ENCODE peak calls at places on chromosomes 11 and 22, in ten cellular contexts. O is HAP-1; B is neural crest cell; R is activated naive CD8-positive, alpha-beta T cell treated with anti-CD3 and anti-CD28 coated beads, Interleukin-2, amount 10 ng/mL, durations not matched to agents 7 days and 5 days; X is left kidney; Z is GM13976; W is CD4-positive, CD25-positive, alpha-beta regulatory T cell; U is activated CD4-positive, alpha-beta memory T cell treated with anti-CD3 and anti-CD28 coated beads for 36 hours; G is Kasumi-1; J is kidney epithelial cell. S is an unnamed sample.

GRCh38 chr11:120065876-120066275 is 72.0 kb downstream of the TRIM29 start:
- DNase-seq in U (no peak), R (no peak), B (no peak), X (no peak), O (no peak), G (no peak), J (no peak), Z (no peak), W (no peak), S (no peak)

GRCh38 chr11:48141475-48142100 is 75.0 kb upstream of the OR4B1 start:
- DNase-seq in R (no peak), W (no peak), J (no peak), X (no peak), G (no peak), O (peak; percentile 22), Z (no peak), B (no peak), U (no peak), S (no peak)

GRCh38 chr11:125578783-125579182 is 9.5 kb downstream of the EI24 start:
- DNase-seq in U (no peak), J (no peak), Z (no peak), O (no peak), B (no peak), G (no peak), X (no peak), W (no peak), R (no peak), S (no peak)

GRCh38 chr11:78259777-78260470 is 71.2 kb downstream of the USP35 start:
- DNase-seq in W (no peak), U (no peak), O (no peak), B (no peak), X (peak; percentile 63), Z (no peak), J (no peak), G (no peak), R (no peak), S (no peak)

GRCh38 chr22:26835929-26836528 is 178.6 kb downstream of the MIAT start:
- DNase-seq in X (peak; percentile 32), W (peak; percentile 11), B (peak; percentile 59), J (no peak), Z (peak; percentile 55), G (peak; percentile 9), R (peak; percentile 56), U (peak; percentile 70), O (peak; percentile 77), S (peak; percentile 63)

GRCh38 chr11:39365809-39366436 is 2093.5 kb downstream of the LRRC4C start:
- DNase-seq in J (peak; percentile 18), R (no peak), G (no peak), W (no peak), U (no peak), Z (no peak), X (peak; percentile 61), O (no peak), B (no peak), S (no peak)

GRCh38 chr22:45961679-45962430 is 15.1 kb downstream of the WNT7B start:
- DNase-seq in O (no peak), U (no peak), X (no peak), Z (no peak), B (no peak), J (no peak), G (no peak), R (no peak), W (no peak), S (no peak)

GRCh38 chr11:57751676-57752253 is at the start of gene BTBD18:
- DNase-seq in O (peak; percentile 39), J (no peak), U (no peak), W (no peak), B (no peak), G (peak; percentile 67), R (no peak), Z (peak; percentile 71), X (peak; percentile 66), S (peak; percentile 16)

GRCh38 chr22:37485714-37486223 is 415 bp downstream of the MFNG start:
- DNase-seq in Z (no peak), J (no peak), R (no peak), X (no peak), U (peak; percentile 32), G (no peak), O (peak; percentile 42), B (no peak), W (no peak), S (peak; percentile 49)

GRCh38 chr11:14746857-14747256 is 103.3 kb downstream of the PDE3B start:
- DNase-seq in J (no peak), W (no peak), U (no peak), B (no peak), R (no peak), X (peak; percentile 2), O (peak; percentile 20), Z (no peak), G (no peak), S (no peak)

GRCh38 chr11:107651672-107652071 is 60.2 kb downstream of the SLN start:
- DNase-seq in G (peak; percentile 23), W (no peak), B (no peak), J (no peak), O (no peak), Z (no peak), U (no peak), X (no peak), R (no peak), S (no peak)

GRCh38 chr22:36077261-36077660 is 48.6 kb upstream of the RBFOX2 start:
- DNase-seq in R (no peak), G (no peak), X (no peak), O (no peak), Z (no peak), J (no peak), W (no peak), U (no peak), B (no peak), S (no peak)

GRCh38 chr11:112460141-112460540 is 199.5 kb upstream of the PLET1 start:
- DNase-seq in X (no peak), U (no peak), R (no peak), B (no peak), Z (no peak), W (no peak), J (no peak), O (no peak), G (no peak), S (no peak)

GRCh38 chr11:375065-376025 is 6.0 kb downstream of the B4GALNT4 start:
- DNase-seq in O (no peak), Z (no peak), J (no peak), B (no peak), G (no peak), U (no peak), W (no peak), X (no peak), R (no peak), S (no peak)

GRCh38 chr22:45120931-45121330 is 42.8 kb upstream of the NUP50 start:
- DNase-seq in O (no peak), R (no peak), G (no peak), X (no peak), W (no peak), J (no peak), Z (no peak), U (no peak), B (no peak), S (no peak)

GRCh38 chr22:50523806-50524663 is 1.4 kb downstream of the SCO2 start:
- DNase-seq in W (no peak), Z (no peak), O (peak; percentile 23), U (no peak), R (peak; percentile 35), B (no peak), G (no peak), X (no peak), J (no peak), S (no peak)

GRCh38 chr11:47409440-47410403 is 1.3 kb downstream of the SLC39A13 start:
- DNase-seq in U (no peak), J (no peak), X (no peak), R (no peak), B (no peak), Z (no peak), W (no peak), G (no peak), O (no peak), S (no peak)

GRCh38 chr11:19093976-19094375 is 23.0 kb upstream of the ZDHHC13 start:
- DNase-seq in U (no peak), W (no peak), J (peak; percentile 45), R (no peak), Z (no peak), B (no peak), X (no peak), G (no peak), O (no peak), S (no peak)

GRCh38 chr11:39741066-39741465 is 1718.4 kb downstream of the LRRC4C start:
- DNase-seq in G (no peak), X (no peak), Z (no peak), U (no peak), W (no peak), O (no peak), J (peak; percentile 31), B (no peak), R (no peak), S (no peak)

GRCh38 chr11:111170761-111171379 is 74.7 kb upstream of the POU2AF2 start:
- DNase-seq in O (no peak), X (no peak), G (no peak), U (no peak), B (no peak), Z (no peak), W (no peak), J (no peak), R (no peak), S (no peak)

GRCh38 chr11:96338910-96339703 is 3.9 kb downstream of the MAML2 start:
- DNase-seq in W (no peak), R (peak; percentile 52), J (no peak), O (no peak), Z (peak; percentile 51), U (peak; percentile 64), B (no peak), G (peak; percentile 67), X (peak; percentile 41), S (peak; percentile 53)

GRCh38 chr11:96109265-96110030 is 185.5 kb upstream of the MTMR2 start:
- DNase-seq in Z (no peak), R (no peak), G (no peak), B (no peak), X (no peak), U (no peak), O (no peak), J (no peak), W (no peak), S (no peak)

GRCh38 chr11:74870485-74870884 is 78.4 kb downstream of the XRRA1 start:
- DNase-seq in O (peak; percentile 20), G (peak; percentile 24), U (no peak), Z (peak; percentile 31), B (no peak), J (no peak), W (no peak), X (no peak), R (no peak), S (peak; percentile 52)

GRCh38 chr11:11553595-11553994 is 68.2 kb downstream of the GALNT18 start:
- DNase-seq in W (no peak), Z (no peak), G (no peak), U (no peak), R (no peak), X (no peak), O (no peak), B (no peak), J (no peak), S (peak; percentile 15)

GRCh38 chr11:501683-502287 is 5.3 kb downstream of the RNH1 start:
- DNase-seq in B (no peak), R (no peak), W (no peak), O (no peak), Z (no peak), J (no peak), X (no peak), U (no peak), G (no peak), S (no peak)

GRCh38 chr11:74380746-74381439 is 17.3 kb downstream of the PGM2L1 start:
- DNase-seq in U (no peak), J (no peak), G (no peak), W (no peak), R (no peak), B (no peak), O (no peak), X (no peak), Z (no peak), S (no peak)

GRCh38 chr11:65927904-65928397 is 8.7 kb downstream of the DRAP1 start:
- DNase-seq in B (no peak), R (peak; percentile 76), W (peak; percentile 62), G (peak; percentile 35), U (peak; percentile 89), Z (peak; percentile 91), X (no peak), O (no peak), J (no peak), S (peak; percentile 89)

GRCh38 chr22:30079952-30080533 is at the start of gene HORMAD2:
- DNase-seq in Z (peak; percentile 38), W (no peak), X (peak; percentile 84), B (peak; percentile 81), R (no peak), G (no peak), J (peak; percentile 7), O (no peak), U (no peak), S (peak; percentile 70)

S was measured in germinal center.